ENCODE peak calls at places on chromosomes 2 and 18, in five cellular contexts. Q is CD4-positive, CD25-positive, alpha-beta regulatory T cell; R is small intestine; O is heart left ventricle; Y is endodermal cell. H is an unnamed sample.

GRCh38 chr2:119245076-119245840 is 21.6 kb downstream of the STEAP3 start:
- DNase-seq in Y (no peak), Q (no peak), R (no peak), O (no peak), H (no peak)

GRCh38 chr2:27231921-27232320 is 14.8 kb downstream of the CAD start:
- DNase-seq in Y (no peak), O (no peak), R (no peak), Q (no peak), H (no peak)

GRCh38 chr2:231563378-231563961 is 29.2 kb upstream of the TEX44 start:
- DNase-seq in O (peak), Q (no peak), Y (peak), R (peak), H (peak)

GRCh38 chr2:197946562-197946961 is 142.2 kb downstream of the PLCL1 start:
- DNase-seq in Q (no peak), O (no peak), R (no peak), Y (peak), H (no peak)

GRCh38 chr2:197915548-197916265 is 111.3 kb downstream of the PLCL1 start:
- DNase-seq in R (no peak), Y (no peak), O (no peak), Q (no peak), H (no peak)

GRCh38 chr2:19971691-19972090 is 18.2 kb downstream of the WDR35 start:
- DNase-seq in Y (no peak), Q (peak), O (no peak), R (peak), H (no peak)

GRCh38 chr2:215728504-215729065 is 284.8 kb downstream of the MREG start:
- DNase-seq in O (no peak), Y (no peak), Q (no peak), R (no peak), H (no peak)

GRCh38 chr2:1162768-1163584 is 212.3 kb downstream of the SNTG2 start:
- DNase-seq in R (no peak), O (peak), Q (no peak), Y (no peak), H (no peak)

DNA sequence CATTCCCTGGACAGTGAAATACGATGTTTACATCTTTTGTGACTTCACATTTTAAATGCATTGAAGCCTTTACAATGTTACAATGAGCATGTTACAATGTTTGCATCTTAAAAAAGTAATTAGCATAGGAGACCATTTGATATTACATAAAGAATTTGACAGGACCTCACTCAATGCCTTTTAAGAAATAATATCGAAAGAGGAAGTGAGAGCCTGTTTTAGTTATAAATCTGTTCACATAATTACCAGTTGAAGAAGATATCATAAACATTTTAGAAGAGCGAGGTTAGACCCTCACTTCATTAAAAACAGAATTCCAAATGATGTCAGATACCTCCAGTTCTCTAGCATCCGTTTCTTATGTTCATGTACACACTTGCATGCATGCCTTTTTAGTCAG is 372.0 kb downstream of the ARHGAP15 start:
- DNase-seq in O (no peak), Q (no peak), R (no peak), Y (no peak), H (no peak)
- H3K27ac ChIP-seq in O (no peak), Q (no peak), R (no peak), Y (no peak), H (no peak)

GRCh38 chr2:64831134-64831976 is 157.8 kb upstream of the SLC1A4 start:
- DNase-seq in R (peak), Q (peak), O (peak), Y (peak), H (peak)
- H3K27ac ChIP-seq in R (peak), Q (no peak), O (peak), Y (no peak), H (peak)

GRCh38 chr2:229879551-229879950 is 42.3 kb downstream of the TRIP12 start:
- DNase-seq in O (no peak), R (no peak), Y (no peak), Q (no peak), H (no peak)

GRCh38 chr2:229873123-229873581 is 48.7 kb downstream of the TRIP12 start:
- DNase-seq in Y (no peak), Q (no peak), R (no peak), O (no peak), H (no peak)

GRCh38 chr2:229870903-229871650 is 50.7 kb downstream of the TRIP12 start:
- DNase-seq in Y (no peak), Q (no peak), R (no peak), O (no peak), H (no peak)

GRCh38 chr2:229874647-229875046 is 47.2 kb downstream of the TRIP12 start:
- DNase-seq in Y (no peak), O (no peak), Q (no peak), R (no peak), H (no peak)

DNA sequence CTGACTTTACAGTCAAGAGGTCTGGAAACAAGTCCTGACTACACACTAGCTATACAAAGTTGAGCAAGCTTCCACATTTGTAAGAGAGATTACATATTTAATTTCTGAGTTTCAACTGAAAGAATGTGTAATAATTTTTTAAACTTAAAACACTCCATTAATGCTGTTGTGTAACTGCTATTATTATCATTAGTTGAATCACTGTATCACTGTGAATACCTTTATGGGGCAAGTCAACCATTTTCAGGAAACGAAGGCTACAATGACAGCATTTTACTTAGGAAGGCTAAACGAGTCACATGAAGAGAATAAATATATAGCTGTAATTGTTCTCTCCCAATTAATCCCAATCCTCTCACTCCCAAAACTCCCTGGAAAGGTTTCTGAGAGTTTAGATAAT is 46.3 kb downstream of the TRIP12 start:
- DNase-seq in O (no peak), R (no peak), Q (no peak), Y (no peak), H (no peak)
- H3K27ac ChIP-seq in O (no peak), R (no peak), Q (no peak), Y (no peak), H (no peak)

GRCh38 chr18:48945953-48946217 is 4.9 kb downstream of the SMAD7 start:
- DNase-seq in Y (no peak), O (no peak), Q (no peak), R (no peak), H (no peak)
- H3K27ac ChIP-seq in Y (no peak), O (peak), Q (no peak), R (peak), H (no peak)